ENCODE peak calls at places on chromosomes 3 and 15, in four cellular contexts. G, T, E and C are unnamed samples.

GRCh38 chr3:183202004-183202722 is 39.6 kb upstream of the LAMP3 start:
- DNase-seq in T (no peak), E (no peak), G (no peak), C (no peak)

GRCh38 chr3:167929937-167930336 is 165.8 kb downstream of the GOLIM4 start:
- DNase-seq in G (no peak), E (no peak), T (no peak), C (no peak)

GRCh38 chr3:27165348-27165747 is 203.8 kb downstream of the NEK10 start:
- DNase-seq in T (no peak), G (peak; percentile 83), E (no peak), C (no peak)

GRCh38 chr3:43465109-43465508 is 156.7 kb downstream of the ANO10 start:
- DNase-seq in E (no peak), G (no peak), T (no peak), C (no peak)

GRCh38 chr3:131705558-131706051 is 202.8 kb upstream of the MRPL3 start:
- DNase-seq in G (peak; percentile 16), T (no peak), E (no peak), C (no peak)

GRCh38 chr15:98682992-98683701 is 34.8 kb downstream of the IGF1R start:
- DNase-seq in G (peak; percentile 32), E (no peak), T (no peak), C (no peak)

GRCh38 chr15:64527263-64527984 is 67.0 kb downstream of the ZNF609 start:
- DNase-seq in G (peak; percentile 82), T (no peak), E (no peak), C (no peak)

GRCh38 chr3:58026598-58026997 is 18.4 kb downstream of the FLNB start:
- DNase-seq in T (no peak), E (no peak), G (no peak), C (no peak)

GRCh38 chr15:92884813-92885461 is 15.2 kb upstream of the CHD2 start:
- DNase-seq in G (peak; percentile 49), T (no peak), E (no peak), C (no peak)

GRCh38 chr15:58471341-58471740 is 39.5 kb downstream of the LIPC start:
- DNase-seq in T (no peak), G (no peak), E (no peak), C (no peak)

GRCh38 chr3:72797773-72798543 is 50.3 kb downstream of the SHQ1 start:
- DNase-seq in G (peak; percentile 29), E (no peak), T (no peak), C (no peak)

GRCh38 chr15:37219211-37219701 is 118.9 kb upstream of the MEIS2 start:
- DNase-seq in G (no peak), E (no peak), T (no peak), C (no peak)

GRCh38 chr3:172709776-172710708 is 825 bp downstream of the NCEH1 start:
- DNase-seq in E (no peak), T (no peak), G (peak; percentile 39), C (no peak)

GRCh38 chr3:41317718-41318117 is 118.4 kb downstream of the CTNNB1 start:
- DNase-seq in T (peak; percentile 17), G (peak; percentile 70), E (no peak), C (no peak)

GRCh38 chr3:59268170-59268569 is 218.3 kb upstream of the CFAP20DC start:
- DNase-seq in E (no peak), T (no peak), G (no peak), C (no peak)

GRCh38 chr3:125960066-125960424 is 8.9 kb upstream of the ROPN1B start:
- DNase-seq in E (peak; percentile 50), T (peak; percentile 87), G (no peak), C (no peak)

GRCh38 chr3:64518496-64518895 is 169.3 kb downstream of the ADAMTS9 start:
- DNase-seq in E (no peak), T (no peak), G (no peak), C (no peak)

GRCh38 chr15:71532994-71533393 is 277.4 kb upstream of the NR2E3 start:
- DNase-seq in E (no peak), G (peak; percentile 59), T (peak; percentile 55), C (no peak)

GRCh38 chr3:32238027-32238815 is at the start of gene CMTM8:
- DNase-seq in G (no peak), E (peak; percentile 92), T (peak; percentile 87), C (peak; percentile 63)

GRCh38 chr3:55042591-55042990 is 114.7 kb upstream of the LRTM1 start:
- DNase-seq in E (no peak), T (no peak), G (peak; percentile 62), C (no peak)

GRCh38 chr15:40104296-40104864 is 4.3 kb downstream of the BMF start:
- DNase-seq in G (no peak), T (no peak), E (no peak), C (no peak)

GRCh38 chr3:104629038-104629437 is 737.7 kb upstream of the ALCAM start:
- DNase-seq in T (no peak), G (peak; percentile 86), E (no peak), C (no peak)

GRCh38 chr3:14372587-14372986 is 29.8 kb upstream of the SLC6A6 start:
- DNase-seq in T (no peak), G (no peak), E (no peak), C (no peak)

GRCh38 chr3:174953068-174953467 is 93.9 kb downstream of the NAALADL2 start:
- DNase-seq in E (no peak), G (no peak), T (no peak), C (no peak)

DNA sequence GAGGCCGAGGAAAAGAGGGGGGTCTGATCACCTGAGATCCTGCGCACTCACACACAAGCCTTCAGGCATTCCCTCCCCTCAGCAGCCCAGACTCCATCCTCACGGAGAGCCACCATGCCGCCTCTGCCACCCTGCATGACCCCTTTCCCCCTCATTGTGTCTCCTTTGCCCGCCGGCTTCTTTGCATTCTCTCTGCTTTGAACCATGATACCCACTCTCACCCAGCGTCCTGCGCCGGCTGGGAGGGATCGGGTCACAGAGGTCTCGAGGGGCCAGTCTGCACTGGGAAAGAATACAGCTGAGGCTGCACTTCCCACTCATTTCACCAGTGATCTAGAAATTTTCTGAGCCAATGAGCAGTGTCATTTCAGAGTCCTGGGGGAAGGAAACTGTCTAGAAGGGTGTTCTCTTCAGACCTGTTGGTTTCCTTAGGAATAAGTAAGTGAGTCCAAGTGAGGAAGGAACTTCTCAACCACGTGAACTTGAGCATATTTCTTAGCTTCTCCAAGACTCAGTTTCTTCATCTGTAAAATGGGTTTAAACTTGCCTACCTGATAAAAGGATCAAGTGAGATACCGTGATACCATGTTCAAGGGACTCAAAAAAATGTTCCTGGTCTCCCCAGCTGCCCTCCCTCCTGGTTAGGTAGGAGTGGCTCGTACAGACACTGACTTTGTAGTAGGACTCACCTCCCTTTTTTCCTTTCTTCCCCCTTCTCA is 96.7 kb downstream of the TOP2B start:
- DNase-seq in T (no peak), G (no peak), E (peak; percentile 50), C (no peak)
- H3K4me3 ChIP-seq in T (no peak overlapping the region), G (no peak overlapping the region), E (no peak overlapping the region), C (no peak overlapping the region)

GRCh38 chr3:98893740-98894139 is 7.8 kb downstream of the DCBLD2 start:
- DNase-seq in E (no peak), G (peak; percentile 56), T (no peak), C (no peak)

GRCh38 chr3:98892263-98892662 is 9.2 kb downstream of the DCBLD2 start:
- DNase-seq in G (peak; percentile 47), T (no peak), E (no peak), C (no peak)

GRCh38 chr3:98887684-98888083 is 13.8 kb downstream of the DCBLD2 start:
- DNase-seq in G (no peak), T (no peak), E (no peak), C (no peak)

GRCh38 chr3:98890181-98890882 is 11.2 kb downstream of the DCBLD2 start:
- DNase-seq in E (no peak), T (no peak), G (no peak), C (no peak)

DNA sequence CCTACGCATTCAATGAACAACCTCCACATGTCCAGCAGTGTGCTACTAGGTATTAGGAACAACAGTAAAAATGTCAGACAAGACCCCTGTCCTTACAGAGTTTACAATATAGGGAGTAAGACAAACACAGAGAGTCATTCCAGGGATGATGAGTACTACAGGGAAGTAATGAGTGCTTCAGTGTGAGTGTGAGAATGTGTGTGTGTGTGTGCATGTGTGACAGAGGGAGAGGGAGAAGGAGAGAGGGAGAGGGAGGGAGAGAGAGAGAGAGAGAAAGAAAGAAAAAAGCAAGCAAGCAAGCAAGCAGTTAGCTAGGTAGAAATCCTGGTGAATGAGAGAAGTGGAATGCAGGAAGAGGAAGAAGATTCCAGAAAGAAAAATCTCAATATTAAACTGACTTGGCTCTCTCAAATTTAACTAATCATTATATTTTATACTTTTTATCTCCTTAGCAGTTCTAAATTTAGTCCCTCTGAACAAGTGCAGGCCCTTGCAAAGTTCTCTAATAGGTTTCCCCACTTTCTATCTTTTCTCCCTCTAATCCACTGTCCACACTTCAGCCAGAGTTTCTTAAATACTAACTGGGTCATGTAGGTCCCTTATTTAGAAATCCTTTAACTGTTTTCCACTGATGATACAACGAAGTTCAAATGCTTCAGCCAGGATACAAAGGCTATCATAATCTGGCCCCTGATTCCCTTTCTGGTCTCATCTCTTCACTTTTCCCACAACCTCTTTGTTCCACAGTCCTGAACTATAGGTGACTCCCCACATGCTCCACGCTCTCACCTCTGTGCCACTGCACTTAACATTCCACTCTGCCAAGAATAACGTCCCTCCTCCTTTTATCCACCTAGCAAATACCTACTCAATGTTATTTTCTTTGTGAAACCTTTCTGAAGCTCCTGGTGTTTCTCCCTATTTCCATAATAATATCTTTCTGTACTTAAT is 10.3 kb downstream of the DCBLD2 start:
- DNase-seq in T (no peak), G (peak; percentile 37), E (no peak), C (no peak)
- TF ChIP-seq CTCF in T (no peak), G (no peak), E (no peak), C (no peak)

DNA sequence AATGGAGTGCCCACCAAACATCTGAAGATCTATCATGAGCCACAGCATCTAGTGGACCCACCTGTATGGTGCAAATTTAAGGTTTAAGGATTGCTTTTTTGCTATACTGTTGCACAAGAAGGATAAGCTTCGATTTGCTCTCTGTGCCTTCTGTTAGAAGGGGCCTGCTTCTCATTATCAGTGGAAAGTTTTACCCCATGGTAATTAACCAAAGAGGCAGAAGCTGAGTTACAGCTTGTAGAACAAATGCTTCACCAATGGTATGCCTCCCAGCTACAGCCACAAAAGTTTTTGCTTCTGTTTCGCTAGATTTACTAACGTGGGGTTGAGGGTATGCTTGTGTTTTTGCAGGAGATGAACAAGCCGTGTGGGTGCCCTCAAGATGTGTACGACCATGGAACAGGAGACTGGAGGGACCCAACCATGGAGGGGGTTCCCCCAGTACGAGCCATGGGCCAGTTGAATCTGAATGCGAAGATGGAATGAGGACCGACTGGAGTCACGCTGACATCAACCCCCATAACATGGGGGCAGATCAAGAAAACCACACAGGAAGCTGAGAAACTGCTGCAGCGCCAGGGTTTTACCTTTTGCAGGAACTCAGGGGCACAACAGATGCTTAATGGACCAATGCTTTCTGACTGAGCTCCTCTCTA is 43.5 kb downstream of the ACAD9 start:
- DNase-seq in G (no peak), T (no peak), E (no peak), C (peak; percentile 25)
- H3K4me3 ChIP-seq in G (no peak overlapping the region), T (no peak overlapping the region), E (no peak overlapping the region), C (no peak overlapping the region)

GRCh38 chr3:852033-852432 is 240.8 kb upstream of the CNTN6 start:
- DNase-seq in G (no peak), E (no peak), T (no peak), C (no peak)
- TF ChIP-seq CTCF in G (no peak), E (no peak), T (no peak), C (no peak)